ENCODE peak calls at places on chromosome 18, in seven cellular contexts. Y is tibial artery; K is transverse colon; D is fibroblast of villous mesenchyme; R is GM12865; F is CD8-positive, alpha-beta T cell; S is fibroblast of mammary gland. U is an unnamed sample.

GRCh38 chr18:48547456-48548403 is 8.9 kb downstream of the CTIF start:
- DNase-seq in Y (peak), K (no peak), D (peak), R (no peak), F (no peak), S (peak), U (peak)

GRCh38 chr18:23433360-23433759 is 19.7 kb upstream of the RIOK3 start:
- DNase-seq in Y (no peak), K (peak), D (no peak), R (no peak), F (no peak), S (no peak), U (peak)

GRCh38 chr18:24766376-24766775 is 305.9 kb downstream of the HRH4 start:
- DNase-seq in Y (no peak), K (no peak), D (no peak), R (no peak), F (no peak), S (peak), U (peak)

GRCh38 chr18:79402977-79403722 is 7.4 kb downstream of the NFATC1 start:
- DNase-seq in Y (peak), K (peak), D (no peak), R (no peak), F (no peak), S (no peak), U (peak)

GRCh38 chr18:79318142-79318673 is 77.5 kb upstream of the NFATC1 start:
- DNase-seq in Y (no peak), K (no peak), D (no peak), R (no peak), F (no peak), S (no peak), U (no peak)

GRCh38 chr18:69444221-69444620 is 43.5 kb downstream of the DOK6 start:
- DNase-seq in Y (no peak), K (no peak), D (peak), R (no peak), F (no peak), S (peak), U (no peak)

GRCh38 chr18:79502785-79503184 is 107.1 kb downstream of the NFATC1 start:
- DNase-seq in Y (no peak), K (no peak), D (no peak), R (no peak), F (no peak), S (peak), U (peak)

GRCh38 chr18:35063875-35064274 is 22.7 kb downstream of the MAPRE2 start:
- DNase-seq in Y (no peak), K (no peak), D (no peak), R (no peak), F (no peak), S (no peak), U (no peak)

GRCh38 chr18:37467002-37467401 is 98.6 kb downstream of the CELF4 start:
- DNase-seq in Y (no peak), K (no peak), D (no peak), R (no peak), F (no peak), S (no peak), U (no peak)

GRCh38 chr18:56709463-56709862 is 58.3 kb downstream of the WDR7 start:
- DNase-seq in Y (no peak), K (no peak), D (peak), R (peak), F (peak), S (peak), U (peak)

GRCh38 chr18:68267583-68267982 is 447.3 kb downstream of the TMX3 start:
- DNase-seq in Y (no peak), K (no peak), D (peak), R (no peak), F (no peak), S (peak), U (peak)

GRCh38 chr18:65786400-65786948 is 35.7 kb downstream of the CDH7 start:
- DNase-seq in Y (no peak), K (no peak), D (no peak), R (no peak), F (no peak), S (no peak), U (no peak)

GRCh38 chr18:59055345-59056032 is 84.2 kb upstream of the SEC11C start:
- DNase-seq in Y (no peak), K (no peak), D (no peak), R (no peak), F (no peak), S (no peak), U (peak)
- TF ChIP-seq CTCF in Y (no peak), K (no peak), D (peak), R (no peak), F (no peak), S (peak), U (peak)

DNA sequence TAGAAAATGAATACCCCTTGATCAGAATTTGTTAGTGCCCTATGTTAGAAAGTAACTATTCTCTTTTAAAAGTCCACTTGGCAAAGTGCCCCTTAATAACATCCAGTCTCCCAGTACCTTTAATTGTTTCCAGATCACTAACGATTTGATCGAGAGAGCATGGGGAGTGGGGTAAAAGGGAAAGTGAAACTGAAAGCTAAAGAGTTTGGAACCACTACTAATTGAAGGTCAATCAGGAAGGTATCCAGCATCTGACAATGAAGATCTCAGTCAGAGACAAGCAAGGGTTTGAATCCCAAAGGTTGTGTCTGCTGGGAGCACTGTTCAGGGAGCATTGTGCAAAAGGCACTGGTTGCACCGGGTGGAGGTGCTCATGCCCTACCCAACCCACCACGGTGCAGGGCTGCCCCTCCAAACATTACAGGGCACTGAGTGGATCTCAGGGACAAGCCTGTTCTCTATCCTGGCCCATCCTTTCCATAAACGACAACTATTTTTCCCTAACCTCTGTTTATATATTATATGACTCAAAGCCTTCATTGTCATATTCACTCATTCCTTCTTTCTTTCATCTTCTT is 14.6 kb upstream of the RIT2 start:
- DNase-seq in Y (no peak), K (no peak), D (peak), R (no peak), F (no peak), S (peak), U (no peak)
- H3K4me3 ChIP-seq in Y (peak), K (no peak), D (peak), R (no peak), F (no peak), S (peak), U (peak)

GRCh38 chr18:72541871-72542690 is 2.1 kb downstream of the CBLN2 start:
- DNase-seq in Y (no peak), K (no peak), D (no peak), R (no peak), F (no peak), S (no peak), U (no peak)
- TF ChIP-seq CTCF in Y (no peak), K (no peak), D (no peak), R (no peak), F (no peak), S (no peak), U (no peak)

GRCh38 chr18:76564636-76565237 is 69.7 kb upstream of the ZNF516 start:
- DNase-seq in Y (no peak), K (no peak), D (no peak), R (no peak), F (no peak), S (peak), U (no peak)
- H3K4me3 ChIP-seq in Y (peak), K (no peak), D (peak), R (no peak), F (no peak), S (peak), U (peak)

GRCh38 chr18:76822510-76823165 is at the start of gene ZNF236:
- DNase-seq in Y (peak), K (peak), D (peak), R (peak), F (peak), S (peak), U (peak)
- TF ChIP-seq CTCF in Y (no peak), K (no peak), D (no peak), R (no peak), F (no peak), S (no peak), U (no peak)

GRCh38 chr18:11733031-11733430 is 44.0 kb downstream of the GNAL start:
- DNase-seq in Y (peak), K (peak), D (peak), R (peak), F (peak), S (peak), U (peak)
- H3K4me3 ChIP-seq in Y (no peak), K (no peak), D (peak), R (no peak), F (no peak), S (no peak), U (peak)

GRCh38 chr18:50458366-50458765 is 83.5 kb downstream of the SKA1 start:
- DNase-seq in Y (no peak), K (no peak), D (no peak), R (no peak), F (no peak), S (no peak), U (no peak)

GRCh38 chr18:50457639-50458038 is 82.8 kb downstream of the SKA1 start:
- DNase-seq in Y (no peak), K (no peak), D (no peak), R (no peak), F (no peak), S (no peak), U (no peak)

GRCh38 chr18:50460062-50460461 is 85.2 kb downstream of the SKA1 start:
- DNase-seq in Y (no peak), K (no peak), D (no peak), R (no peak), F (no peak), S (no peak), U (no peak)

GRCh38 chr18:50460691-50461090 is 85.8 kb downstream of the SKA1 start:
- DNase-seq in Y (no peak), K (no peak), D (no peak), R (no peak), F (no peak), S (no peak), U (no peak)

GRCh38 chr18:50458796-50459195 is 84.0 kb downstream of the SKA1 start:
- DNase-seq in Y (no peak), K (no peak), D (no peak), R (no peak), F (no peak), S (no peak), U (no peak)
- TF ChIP-seq CTCF in Y (no peak), K (no peak), D (no peak), R (no peak), F (no peak), S (no peak), U (no peak)

GRCh38 chr18:28201056-28201455 is 24.1 kb upstream of the CDH2 start:
- DNase-seq in Y (no peak), K (no peak), D (no peak), R (no peak), F (no peak), S (no peak), U (no peak)

GRCh38 chr18:28198588-28198987 is 21.7 kb upstream of the CDH2 start:
- DNase-seq in Y (no peak), K (no peak), D (no peak), R (no peak), F (no peak), S (no peak), U (no peak)

GRCh38 chr18:28208712-28209265 is 31.9 kb upstream of the CDH2 start:
- DNase-seq in Y (no peak), K (no peak), D (no peak), R (no peak), F (no peak), S (no peak), U (no peak)

GRCh38 chr18:28208268-28208667 is 31.3 kb upstream of the CDH2 start:
- DNase-seq in Y (no peak), K (no peak), D (no peak), R (no peak), F (no peak), S (no peak), U (no peak)

GRCh38 chr18:28204154-28204553 is 27.2 kb upstream of the CDH2 start:
- DNase-seq in Y (no peak), K (no peak), D (peak), R (no peak), F (no peak), S (peak), U (peak)
- H3K4me3 ChIP-seq in Y (no peak), K (no peak), D (no peak), R (no peak), F (no peak), S (no peak), U (no peak)

U was measured in cardiac fibroblast.